ENCODE peak calls at places on chromosomes 12 and 14, in five cellular contexts. One of them, this sample, is unnamed. For H3K4me1, the result is how much of the 10 kb centered on the place peaks cover.

GRCh38 chr12:120538281-120539156 is 4.4 kb downstream of the RNF10 start:
- DNase-seq in H9: no peak
- DNase-seq in mesenchymal stem cell: peak
- DNase-seq in H1: no peak
- DNase-seq in neuronal stem cell: no peak
- DNase-seq in this sample: no peak

GRCh38 chr14:44316647-44317432 is 190.2 kb downstream of the FSCB start:
- DNase-seq in mesenchymal stem cell: peak
- DNase-seq in H1: no peak
- DNase-seq in neuronal stem cell: no peak
- DNase-seq in H9: no peak
- DNase-seq in this sample: peak

GRCh38 chr14:106141242-106142220 is 615.1 kb downstream of the TMEM121 start:
- DNase-seq in H1: no peak
- DNase-seq in mesenchymal stem cell: no peak
- DNase-seq in neuronal stem cell: no peak
- DNase-seq in H9: no peak
- DNase-seq in this sample: no peak

GRCh38 chr14:75147423-75148071 is 20.7 kb upstream of the NEK9 start:
- DNase-seq in mesenchymal stem cell: peak
- DNase-seq in neuronal stem cell: peak
- DNase-seq in H9: peak
- DNase-seq in H1: peak
- DNase-seq in this sample: peak

GRCh38 chr12:38905480-38906351 is at the start of gene CPNE8:
- DNase-seq in H9: peak
- DNase-seq in H1: no peak
- DNase-seq in neuronal stem cell: peak
- DNase-seq in mesenchymal stem cell: peak
- DNase-seq in this sample: peak

GRCh38 chr14:75941030-75941429 is 40.8 kb downstream of the TGFB3 start:
- DNase-seq in mesenchymal stem cell: no peak
- DNase-seq in H1: no peak
- DNase-seq in H9: no peak
- DNase-seq in neuronal stem cell: no peak
- DNase-seq in this sample: no peak

GRCh38 chr12:29242921-29243431 is 93.9 kb downstream of the FAR2 start:
- DNase-seq in mesenchymal stem cell: peak
- DNase-seq in H9: no peak
- DNase-seq in neuronal stem cell: no peak
- DNase-seq in H1: no peak
- DNase-seq in this sample: no peak

GRCh38 chr12:104201238-104202001 is 14.2 kb upstream of the TXNRD1 start:
- DNase-seq in H1: peak
- DNase-seq in neuronal stem cell: peak
- DNase-seq in mesenchymal stem cell: peak
- DNase-seq in H9: peak
- DNase-seq in this sample: peak

GRCh38 chr14:50333010-50333409 is 20.9 kb downstream of the DMAC2L start:
- DNase-seq in mesenchymal stem cell: peak
- DNase-seq in neuronal stem cell: no peak
- DNase-seq in H9: no peak
- DNase-seq in H1: no peak
- DNase-seq in this sample: peak

GRCh38 chr14:98769326-98769725 is 502.7 kb downstream of the BCL11B start:
- DNase-seq in mesenchymal stem cell: no peak
- DNase-seq in neuronal stem cell: no peak
- DNase-seq in H9: no peak
- DNase-seq in H1: no peak
- DNase-seq in this sample: no peak

GRCh38 chr12:78698747-78699146 is 165.8 kb upstream of the SYT1 start:
- DNase-seq in H1: no peak
- DNase-seq in mesenchymal stem cell: peak
- DNase-seq in H9: no peak
- DNase-seq in neuronal stem cell: no peak
- DNase-seq in this sample: peak

GRCh38 chr12:8612629-8613028 is at the start of gene AICDA:
- DNase-seq in neuronal stem cell: no peak
- DNase-seq in H1: no peak
- DNase-seq in H9: no peak
- DNase-seq in mesenchymal stem cell: no peak
- DNase-seq in this sample: no peak

GRCh38 chr12:115416869-115417268 is 732.9 kb upstream of the TBX3 start:
- DNase-seq in mesenchymal stem cell: no peak
- DNase-seq in neuronal stem cell: no peak
- DNase-seq in H1: no peak
- DNase-seq in H9: no peak
- DNase-seq in this sample: no peak

DNA sequence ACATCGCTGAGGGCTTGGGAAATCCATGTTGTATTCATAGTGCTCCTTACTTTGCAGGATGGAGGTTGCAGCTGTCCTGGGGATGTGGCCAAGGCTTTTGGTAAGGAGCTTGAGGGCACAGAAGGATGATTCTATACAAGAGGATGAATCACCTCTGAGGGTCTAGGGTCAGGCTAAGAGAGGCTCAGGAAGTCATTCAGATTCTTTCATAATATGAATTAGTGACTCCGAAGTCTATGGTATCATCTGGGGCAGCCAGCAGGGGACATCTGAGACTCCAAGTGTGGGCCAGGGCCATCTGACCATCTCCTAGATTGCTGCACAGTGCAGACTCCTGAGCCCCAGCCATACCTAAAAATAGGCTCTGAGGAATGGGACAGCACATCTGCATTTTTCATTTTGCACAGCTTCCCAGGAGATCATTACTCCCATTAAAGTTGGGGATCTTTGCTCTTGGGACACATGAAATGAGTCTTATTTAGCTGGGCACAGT is 4.8 kb downstream of the GMPR2 start:
- DNase-seq in H1: no peak
- DNase-seq in mesenchymal stem cell: no peak
- DNase-seq in H9: no peak
- DNase-seq in neuronal stem cell: no peak
- DNase-seq in this sample: no peak
- H3K4me1 ChIP-seq in H1: under half
- H3K4me1 ChIP-seq in mesenchymal stem cell: under half
- H3K4me1 ChIP-seq in H9: under half
- H3K4me1 ChIP-seq in neuronal stem cell: under half
- H3K4me1 ChIP-seq in this sample: under half

GRCh38 chr12:97513921-97514320 is 51.3 kb downstream of the RMST start:
- DNase-seq in neuronal stem cell: no peak
- DNase-seq in H9: no peak
- DNase-seq in H1: no peak
- DNase-seq in mesenchymal stem cell: no peak
- DNase-seq in this sample: no peak
- H2BK12ac ChIP-seq in neuronal stem cell: no peak
- H2BK12ac ChIP-seq in H9: no peak
- H2BK12ac ChIP-seq in H1: no peak
- H2BK12ac ChIP-seq in mesenchymal stem cell: no peak
- H2BK12ac ChIP-seq in this sample: no peak

DNA sequence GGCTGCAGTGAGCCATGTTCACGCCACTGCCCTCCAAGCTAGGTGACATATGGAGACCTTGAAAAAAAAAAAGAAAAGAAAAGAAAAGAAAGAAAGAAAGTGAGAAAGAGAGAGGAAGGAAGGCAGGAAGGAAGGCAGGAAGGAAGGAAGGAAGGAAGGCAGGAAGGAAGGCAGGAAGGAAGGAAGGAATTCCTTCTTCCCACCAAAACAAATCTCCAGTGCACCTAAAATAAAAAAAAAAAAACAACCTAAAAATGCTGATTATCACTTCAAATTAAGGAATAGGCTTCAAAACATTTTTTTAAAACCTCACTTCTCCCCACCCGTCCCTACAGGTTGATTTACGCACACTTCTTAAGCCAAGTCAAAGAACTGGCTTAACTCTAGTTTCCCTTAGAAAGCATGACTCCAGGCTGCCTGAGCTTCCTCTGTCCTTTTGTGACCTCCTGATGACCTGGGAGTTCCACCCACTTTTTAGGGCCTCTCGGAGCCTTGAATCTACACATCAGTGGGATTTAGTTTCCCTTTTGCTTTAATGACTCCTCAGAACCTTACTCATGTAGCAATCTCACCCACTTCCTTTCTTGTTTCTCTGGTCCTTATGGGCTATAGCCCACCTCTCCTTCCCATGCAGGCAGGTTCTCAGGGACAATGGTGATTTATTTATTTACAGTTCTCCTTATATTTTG is 18.6 kb downstream of the DUSP6 start:
- DNase-seq in neuronal stem cell: no peak
- DNase-seq in H1: no peak
- DNase-seq in mesenchymal stem cell: peak
- DNase-seq in H9: no peak
- DNase-seq in this sample: peak
- H4K91ac ChIP-seq in neuronal stem cell: no peak
- H4K91ac ChIP-seq in H1: no peak
- H4K91ac ChIP-seq in mesenchymal stem cell: no peak
- H4K91ac ChIP-seq in H9: no peak
- H4K91ac ChIP-seq in this sample: no peak

GRCh38 chr12:113239811-113240331 is 18.6 kb downstream of the TPCN1 start:
- DNase-seq in mesenchymal stem cell: peak
- DNase-seq in H1: no peak
- DNase-seq in neuronal stem cell: no peak
- DNase-seq in H9: no peak
- DNase-seq in this sample: no peak

GRCh38 chr12:113242560-113242959 is 21.3 kb downstream of the TPCN1 start:
- DNase-seq in H1: no peak
- DNase-seq in neuronal stem cell: no peak
- DNase-seq in H9: no peak
- DNase-seq in mesenchymal stem cell: no peak
- DNase-seq in this sample: no peak

GRCh38 chr12:113240395-113240794 is 19.1 kb downstream of the TPCN1 start:
- DNase-seq in mesenchymal stem cell: no peak
- DNase-seq in neuronal stem cell: no peak
- DNase-seq in H9: no peak
- DNase-seq in H1: no peak
- DNase-seq in this sample: no peak

GRCh38 chr12:113241191-113242017 is 20.1 kb downstream of the TPCN1 start:
- DNase-seq in mesenchymal stem cell: peak
- DNase-seq in H9: peak
- DNase-seq in H1: no peak
- DNase-seq in neuronal stem cell: no peak
- DNase-seq in this sample: peak

GRCh38 chr12:113242018-113242418 is 20.8 kb downstream of the TPCN1 start:
- DNase-seq in mesenchymal stem cell: no peak
- DNase-seq in neuronal stem cell: no peak
- DNase-seq in H9: no peak
- DNase-seq in H1: no peak
- DNase-seq in this sample: no peak
- H3K4me1 ChIP-seq in mesenchymal stem cell: half or more
- H3K4me1 ChIP-seq in neuronal stem cell: under half
- H3K4me1 ChIP-seq in H9: under half
- H3K4me1 ChIP-seq in H1: under half
- H3K4me1 ChIP-seq in this sample: under half

GRCh38 chr14:56000846-56001245 is 117.4 kb upstream of the PELI2 start:
- DNase-seq in mesenchymal stem cell: no peak
- DNase-seq in neuronal stem cell: no peak
- DNase-seq in H1: no peak
- DNase-seq in H9: no peak
- DNase-seq in this sample: no peak
- H2BK12ac ChIP-seq in mesenchymal stem cell: no peak
- H2BK12ac ChIP-seq in neuronal stem cell: no peak
- H2BK12ac ChIP-seq in H1: no peak
- H2BK12ac ChIP-seq in H9: no peak
- H2BK12ac ChIP-seq in this sample: no peak